ENCODE peak calls at places on chromosomes 4 and X, in seven cellular contexts. K is fibroblast of lung, Q is ovary, C is neuronal stem cell, J is neural progenitor cell, D is H9, H is right lobe of liver. N is an unnamed sample.

GRCh38 chr4:184514121-184514988 is 40.0 kb upstream of the IRF2 start:
- DNase-seq in K (peak), Q (peak), C (no peak), J (peak), D (no peak), H (no peak), N (no peak)

GRCh38 chrX:15143050-15143824 is 126.6 kb downstream of the ASB9 start:
- DNase-seq in K (peak), Q (no peak), C (peak), J (peak), D (peak), H (peak), N (no peak)

GRCh38 chr4:173556398-173557131 is 26.5 kb upstream of the HAND2 start:
- DNase-seq in K (no peak), Q (no peak), C (no peak), J (no peak), D (no peak), H (no peak), N (no peak)

GRCh38 chr4:116357758-116358157 is 727.6 kb downstream of the TRAM1L1 start:
- DNase-seq in K (no peak), Q (no peak), C (no peak), J (no peak), D (no peak), H (peak), N (no peak)

GRCh38 chr4:1902243-1902642 is 31.1 kb downstream of the NSD2 start:
- DNase-seq in K (no peak), Q (no peak), C (no peak), J (no peak), D (no peak), H (no peak), N (no peak)

GRCh38 chr4:26120098-26120795 is 200.6 kb upstream of the RBPJ start:
- DNase-seq in K (peak), Q (no peak), C (no peak), J (no peak), D (no peak), H (no peak), N (no peak)

GRCh38 chr4:1601533-1601835 is 82.6 kb downstream of the FAM53A start:
- DNase-seq in K (no peak), Q (no peak), C (no peak), J (no peak), D (no peak), H (no peak), N (no peak)

GRCh38 chrX:18146954-18147353 is 73.7 kb downstream of the BEND2 start:
- DNase-seq in K (peak), Q (no peak), C (peak), J (peak), D (peak), H (no peak), N (no peak)

GRCh38 chr4:73964862-73965611 is 16.8 kb downstream of the PF4 start:
- DNase-seq in K (no peak), Q (no peak), C (peak), J (peak), D (peak), H (no peak), N (no peak)

GRCh38 chr4:118363166-118363565 is 10.4 kb upstream of the PRSS12 start:
- DNase-seq in K (no peak), Q (no peak), C (no peak), J (no peak), D (no peak), H (no peak), N (no peak)

GRCh38 chrX:50712777-50713176 is 101.2 kb downstream of the SHROOM4 start:
- DNase-seq in K (no peak), Q (no peak), C (no peak), J (no peak), D (no peak), H (no peak), N (no peak)

DNA sequence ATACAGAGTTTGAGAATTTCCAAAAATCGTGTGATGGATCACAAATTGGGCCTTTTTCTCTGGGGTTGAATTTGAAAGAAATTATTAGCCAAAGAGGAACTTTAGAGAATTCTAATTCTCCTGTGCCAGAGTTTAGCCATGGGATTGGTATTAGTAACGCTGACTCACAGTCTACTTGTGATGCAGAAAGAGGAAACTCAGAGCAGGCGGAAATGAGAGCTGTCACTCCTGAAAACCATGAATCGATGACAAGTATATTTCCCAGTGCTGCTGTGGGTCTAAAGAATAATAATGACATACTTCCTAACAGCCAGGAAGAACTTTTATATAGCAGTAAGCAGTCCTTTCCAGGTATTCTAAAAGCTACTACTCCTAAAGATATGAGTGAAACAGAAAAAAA is 64.9 kb downstream of the N4BP2 start:
- DNase-seq in K (peak), Q (no peak), C (no peak), J (no peak), D (no peak), H (no peak), N (no peak)
- H3K27ac ChIP-seq in K (no peak), Q (no peak), C (no peak), J (no peak), D (peak), H (no peak), N (no peak)

DNA sequence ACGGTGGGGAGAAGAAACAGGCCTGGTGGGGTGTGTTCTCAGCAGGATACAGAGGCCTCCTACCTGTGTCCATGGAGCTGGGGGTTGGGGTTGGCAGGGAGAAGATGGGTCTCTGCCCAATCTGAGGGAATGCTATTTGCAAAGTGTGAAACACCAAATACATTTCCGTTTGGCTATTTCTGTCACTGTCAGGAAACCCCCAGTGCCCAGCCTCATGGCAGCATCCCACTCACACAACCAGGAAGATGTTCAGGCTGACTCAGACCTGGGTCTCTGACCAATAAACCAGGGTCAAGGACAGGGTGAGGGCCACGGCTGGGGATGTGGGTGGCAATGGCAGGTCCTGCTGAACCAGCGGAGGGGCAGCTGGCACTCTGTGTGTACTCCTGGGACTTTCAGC is 41.3 kb downstream of the BCOR start:
- DNase-seq in K (no peak), Q (no peak), C (no peak), J (no peak), D (no peak), H (no peak), N (no peak)
- H3K27ac ChIP-seq in K (no peak), Q (no peak), C (no peak), J (no peak), D (no peak), H (no peak), N (no peak)

GRCh38 chrX:136220535-136220934 is 30.7 kb downstream of the MAP7D3 start:
- DNase-seq in K (no peak), Q (no peak), C (no peak), J (no peak), D (no peak), H (no peak), N (no peak)
- H3K27ac ChIP-seq in K (no peak), Q (no peak), C (no peak), J (no peak), D (no peak), H (no peak), N (no peak)

GRCh38 chr4:88276952-88277710 is 7.2 kb downstream of the PPM1K start:
- DNase-seq in K (no peak), Q (no peak), C (no peak), J (no peak), D (no peak), H (no peak), N (no peak)

GRCh38 chr4:88275516-88275915 is 8.8 kb downstream of the PPM1K start:
- DNase-seq in K (peak), Q (no peak), C (no peak), J (no peak), D (no peak), H (no peak), N (no peak)

GRCh38 chr4:88280228-88280795 is 4.0 kb downstream of the PPM1K start:
- DNase-seq in K (no peak), Q (no peak), C (no peak), J (no peak), D (no peak), H (no peak), N (no peak)

GRCh38 chr4:88277711-88278025 is 6.7 kb downstream of the PPM1K start:
- DNase-seq in K (no peak), Q (no peak), C (no peak), J (no peak), D (no peak), H (no peak), N (no peak)

DNA sequence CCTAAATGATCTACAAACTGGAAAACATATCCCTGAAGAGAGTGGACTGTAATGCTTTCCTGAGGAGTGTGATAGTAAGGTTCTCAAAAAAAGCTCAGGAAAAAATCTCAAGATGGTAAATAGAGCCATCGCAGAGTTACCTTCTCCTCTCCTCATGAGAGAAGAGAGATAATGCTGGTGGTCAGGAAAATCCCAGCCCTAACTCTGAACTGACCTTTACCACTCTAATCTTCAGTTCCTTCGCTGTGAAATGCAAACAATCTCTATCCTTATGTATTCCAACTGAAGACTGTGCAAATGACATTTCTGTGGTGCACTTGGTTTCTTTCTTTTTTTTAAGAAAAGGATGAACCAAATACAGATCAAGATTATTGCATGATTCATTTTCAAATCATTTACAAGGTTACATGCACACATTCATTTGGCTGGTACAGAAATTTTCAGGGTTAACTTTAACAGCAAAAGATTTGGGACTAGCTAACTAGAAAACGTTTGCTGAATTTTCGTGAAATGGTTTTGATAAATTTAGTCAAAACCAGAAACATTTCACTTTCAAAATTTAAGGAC is 8.3 kb downstream of the PPM1K start:
- DNase-seq in K (no peak), Q (no peak), C (no peak), J (no peak), D (no peak), H (no peak), N (no peak)
- H3K27ac ChIP-seq in K (no peak), Q (no peak), C (no peak), J (no peak), D (no peak), H (no peak), N (peak)

N was measured in vagina.